ENCODE peak calls at places on chromosomes 2 and 18, in four cellular contexts. T is HepG2, I is H1, J is GM12878. H is an unnamed sample.

GRCh38 chr2:118903029-118903351 is 39.0 kb upstream of the MARCO start:
- DNase-seq in T (no peak), I (no peak), J (no peak), H (no peak)

GRCh38 chr2:77487074-77487803 is 34.9 kb downstream of the LRRTM4 start:
- DNase-seq in T (no peak), I (no peak), J (no peak), H (no peak)

GRCh38 chr2:114056294-114057143 is 166.6 kb downstream of the ACTR3 start:
- DNase-seq in T (no peak), I (no peak), J (peak; percentile 9), H (no peak)

GRCh38 chr2:178306351-178307073 is 112.2 kb downstream of the OSBPL6 start:
- DNase-seq in T (peak; percentile 62), I (peak; percentile 72), J (peak; percentile 31), H (peak; percentile 54)

GRCh38 chr2:241125626-241126025 is 23.5 kb upstream of the MTERF4 start:
- DNase-seq in T (no peak), I (no peak), J (no peak), H (no peak)

GRCh38 chr2:157785200-157785599 is 90.9 kb downstream of the ACVR1 start:
- DNase-seq in T (no peak), I (no peak), J (no peak), H (no peak)

GRCh38 chr2:226123307-226123706 is 676.3 kb downstream of the IRS1 start:
- DNase-seq in T (no peak), I (no peak), J (no peak), H (no peak)

GRCh38 chr18:49704334-49704733 is 109.0 kb downstream of the ACAA2 start:
- DNase-seq in T (no peak), I (no peak), J (no peak), H (no peak)

GRCh38 chr2:225670111-225670974 is 270.8 kb downstream of the NYAP2 start:
- DNase-seq in T (peak; percentile 32), I (no peak), J (no peak), H (peak; percentile 33)

GRCh38 chr2:183291436-183291835 is 167.2 kb downstream of the NUP35 start:
- DNase-seq in T (no peak), I (no peak), J (no peak), H (no peak)

GRCh38 chr18:24989760-24990547 is 362.0 kb downstream of the ZNF521 start:
- DNase-seq in T (no peak), I (no peak), J (no peak), H (no peak)

GRCh38 chr2:30385327-30385726 is 61.7 kb upstream of the LCLAT1 start:
- DNase-seq in T (no peak), I (peak; percentile 63), J (no peak), H (no peak)

GRCh38 chr2:176085120-176085788 is 1.5 kb upstream of the EVX2 start:
- DNase-seq in T (no peak), I (peak; percentile 64), J (no peak), H (no peak)

GRCh38 chr2:120804446-120804845 is 68.8 kb downstream of the GLI2 start:
- DNase-seq in T (no peak), I (no peak), J (no peak), H (no peak)

GRCh38 chr18:79510046-79510685 is 114.4 kb downstream of the NFATC1 start:
- DNase-seq in T (no peak), I (no peak), J (no peak), H (no peak)

GRCh38 chr2:163732718-163733117 is 3.1 kb downstream of the FIGN start:
- DNase-seq in T (no peak), I (no peak), J (no peak), H (no peak)

GRCh38 chr2:163733301-163733938 is 2.4 kb downstream of the FIGN start:
- DNase-seq in T (no peak), I (no peak), J (no peak), H (no peak)

GRCh38 chr2:163729874-163730273 is 5.9 kb downstream of the FIGN start:
- DNase-seq in T (no peak), I (no peak), J (no peak), H (no peak)

GRCh38 chr2:163730556-163730955 is 5.3 kb downstream of the FIGN start:
- DNase-seq in T (no peak), I (no peak), J (no peak), H (no peak)

DNA sequence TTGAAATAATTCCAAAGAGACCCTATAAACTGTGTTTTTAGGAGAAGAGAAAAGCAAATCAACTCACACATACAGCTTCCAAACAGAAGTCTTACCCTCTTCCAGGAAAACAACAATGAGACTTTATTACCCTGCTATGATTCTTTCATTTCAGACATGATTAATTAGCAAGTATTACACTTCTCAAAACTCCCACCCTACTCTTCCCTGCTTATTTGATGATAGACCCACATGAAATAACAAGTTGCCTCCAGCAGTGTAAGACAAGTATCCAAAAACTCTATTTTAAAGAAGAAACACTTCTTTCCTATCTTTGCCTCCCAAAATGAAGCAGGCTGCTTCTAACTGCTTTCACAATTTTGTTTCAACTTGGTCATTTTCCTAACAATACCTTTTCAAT is 4.1 kb downstream of the FIGN start:
- DNase-seq in T (no peak), I (no peak), J (no peak), H (no peak)
- H3K4me1 ChIP-seq in T (peaks cover 38% of the 10 kb centered on the region), I (no peaks in the 10 kb centered on the region), J (no peaks in the 10 kb centered on the region), H (no peaks in the 10 kb centered on the region)

DNA sequence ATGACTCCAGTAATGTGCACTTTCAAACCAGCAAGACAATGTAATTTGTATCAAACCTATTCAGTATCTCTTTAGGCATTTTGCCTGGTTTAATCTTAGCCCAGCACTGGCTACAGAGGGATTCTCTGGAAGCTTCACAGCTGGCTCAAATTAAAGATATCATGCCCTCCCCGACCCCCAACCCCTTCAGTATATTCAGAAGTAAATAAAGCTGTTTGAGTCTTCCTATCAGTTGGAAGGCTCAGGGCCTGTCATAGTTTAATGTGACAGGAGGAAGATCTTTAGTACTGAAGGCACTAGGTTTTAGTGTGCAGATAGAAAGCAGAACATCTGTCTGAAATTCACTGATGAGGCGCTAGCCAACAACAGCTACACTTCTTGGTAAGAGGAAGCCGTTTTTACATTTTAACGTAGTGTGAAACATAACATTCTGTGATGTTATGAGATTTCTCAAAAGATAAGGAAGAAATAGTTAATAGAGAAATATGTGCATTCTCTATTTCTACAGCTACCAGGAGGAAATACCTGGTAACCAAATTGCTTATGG is 969.1 kb upstream of the CDH2 start:
- DNase-seq in T (no peak), I (no peak), J (no peak), H (no peak)
- TF ChIP-seq SUZ12 in T (no peak), I (no peak), J (no peak), H (no peak)

DNA sequence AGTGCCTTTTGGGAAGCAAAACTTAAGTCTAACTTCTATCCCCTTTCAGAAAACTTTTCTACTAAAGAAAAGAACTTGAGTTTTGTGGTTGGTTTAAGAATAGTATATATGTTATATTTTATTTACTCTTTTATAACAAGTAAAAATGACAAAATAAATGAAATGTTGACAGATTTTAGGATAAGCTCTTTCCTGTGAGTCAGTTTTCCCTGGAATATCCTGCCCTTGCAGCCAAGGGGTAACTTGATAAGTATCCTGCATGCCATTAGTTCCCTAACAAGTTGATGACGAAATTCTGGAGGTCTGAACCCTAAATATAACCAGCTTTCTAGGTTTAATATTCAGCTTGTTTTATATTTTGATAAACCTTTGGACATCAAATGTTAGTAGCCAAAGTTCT is 7.3 kb upstream of the HTR2B start:
- DNase-seq in T (no peak), I (no peak), J (no peak), H (no peak)
- H3K4me1 ChIP-seq in T (peaks cover 12% of the 10 kb centered on the region), I (no peaks in the 10 kb centered on the region), J (no peaks in the 10 kb centered on the region), H (no peaks in the 10 kb centered on the region)

GRCh38 chr18:64403784-64404498 is 255.1 kb upstream of the LINC00305 start:
- DNase-seq in T (no peak), I (no peak), J (no peak), H (no peak)

GRCh38 chr18:64405161-64405560 is 256.3 kb upstream of the LINC00305 start:
- DNase-seq in T (no peak), I (no peak), J (no peak), H (no peak)

GRCh38 chr18:64407606-64408005 is 258.7 kb upstream of the LINC00305 start:
- DNase-seq in T (no peak), I (no peak), J (no peak), H (no peak)

GRCh38 chr18:64410685-64411084 is 261.8 kb upstream of the LINC00305 start:
- DNase-seq in T (no peak), I (no peak), J (no peak), H (no peak)

GRCh38 chr18:64409511-64409910 is 260.6 kb upstream of the LINC00305 start:
- DNase-seq in T (no peak), I (no peak), J (no peak), H (peak; percentile 20)
- TF ChIP-seq SUZ12 in T (no peak), I (no peak), J (no peak), H (no peak)

DNA sequence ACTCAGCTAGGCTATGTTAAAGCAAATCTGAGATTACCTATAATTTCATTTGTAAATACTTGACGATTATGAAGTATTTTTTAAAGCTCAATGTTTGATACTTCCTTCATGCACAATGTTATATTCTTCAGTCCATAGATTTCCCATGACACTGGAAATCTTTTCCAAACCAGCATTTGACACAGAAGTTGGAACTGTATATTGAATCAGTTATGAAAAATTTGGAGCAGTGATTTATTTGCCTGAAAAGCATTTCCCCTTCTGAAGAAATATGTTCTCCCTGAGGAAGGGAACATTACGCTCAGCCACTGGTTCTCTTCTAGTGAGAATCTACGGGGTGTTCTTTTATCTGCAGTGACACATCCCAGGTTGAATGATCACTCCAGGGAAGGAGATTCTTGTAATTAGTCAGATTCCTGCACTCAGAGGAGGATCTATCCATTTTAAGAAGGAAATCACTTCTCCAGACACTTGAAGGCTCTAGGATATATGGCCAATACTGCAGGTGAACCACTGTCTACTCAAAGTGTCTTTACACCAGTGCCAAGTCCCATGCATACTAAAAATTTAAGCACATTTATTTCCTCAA is 64.7 kb downstream of the HNRNPLL start:
- DNase-seq in T (no peak), I (no peak), J (no peak), H (no peak)
- H3K4me1 ChIP-seq in T (peaks cover 68% of the 10 kb centered on the region), I (peaks cover 11% of the 10 kb centered on the region), J (peaks cover 11% of the 10 kb centered on the region), H (no peaks in the 10 kb centered on the region)

DNA sequence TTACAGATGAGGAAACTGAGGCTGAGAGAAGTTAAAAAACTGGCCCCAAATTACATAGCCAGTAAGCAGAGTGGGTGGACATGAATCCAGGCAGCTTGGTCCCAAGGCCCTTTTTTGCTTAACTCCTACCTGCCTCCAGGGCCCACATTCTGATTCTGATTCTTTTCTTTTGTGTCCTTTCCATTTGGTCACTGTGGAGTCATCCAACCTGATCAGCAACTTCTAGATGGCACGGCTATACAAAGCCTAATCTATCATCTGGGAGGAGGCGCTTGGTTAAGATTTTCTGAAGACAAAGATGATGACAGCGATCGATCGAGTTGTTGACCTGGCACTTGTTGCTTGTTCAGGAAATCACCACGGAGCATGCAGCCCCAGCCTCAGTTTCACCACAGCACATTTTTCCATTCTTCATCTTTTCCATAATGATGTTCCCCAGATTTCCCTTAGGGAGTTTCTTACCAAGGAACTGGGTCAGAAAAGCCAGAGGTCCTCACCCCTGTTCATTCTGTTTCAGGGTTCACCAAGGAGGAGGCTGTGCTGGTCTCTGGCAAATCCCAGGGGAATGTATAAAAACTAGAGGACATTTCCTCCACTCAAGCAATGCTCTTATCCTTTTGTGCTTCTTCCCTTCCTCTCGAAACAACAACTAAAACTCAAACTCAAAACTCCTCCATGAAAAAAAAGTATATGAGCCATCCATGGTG is 6.9 kb upstream of the IGFBP2 start:
- DNase-seq in T (no peak), I (no peak), J (no peak), H (no peak)
- TF ChIP-seq SUZ12 in T (no peak), I (no peak), J (no peak), H (no peak)

H was measured in NT2/D1.